ENCODE peak calls at places on chromosome 10, in eight cellular contexts. One of them, this sample, is unnamed.

GRCh38 chr10:101155896-101156295 is 24.8 kb downstream of the TLX1 start:
- DNase-seq in fibroblast of mammary gland: no peak
- DNase-seq in AG04450: no peak
- DNase-seq in transverse colon: no peak
- DNase-seq in type B pancreatic cell: no peak
- DNase-seq in IMR-90: no peak
- DNase-seq in CD8-positive, alpha-beta T cell: no peak
- DNase-seq in kidney: no peak
- DNase-seq in this sample: no peak

GRCh38 chr10:31799181-31799580 is 129.4 kb downstream of the ARHGAP12 start:
- DNase-seq in fibroblast of mammary gland: no peak
- DNase-seq in AG04450: no peak
- DNase-seq in transverse colon: no peak
- DNase-seq in type B pancreatic cell: no peak
- DNase-seq in IMR-90: no peak
- DNase-seq in CD8-positive, alpha-beta T cell: no peak
- DNase-seq in kidney: no peak
- DNase-seq in this sample: no peak

GRCh38 chr10:106355450-106355849 is 809.1 kb downstream of the SORCS1 start:
- DNase-seq in fibroblast of mammary gland: peak
- DNase-seq in AG04450: no peak
- DNase-seq in transverse colon: no peak
- DNase-seq in type B pancreatic cell: no peak
- DNase-seq in IMR-90: no peak
- DNase-seq in CD8-positive, alpha-beta T cell: no peak
- DNase-seq in kidney: no peak
- DNase-seq in this sample: no peak

GRCh38 chr10:70658582-70659136 is 13.6 kb upstream of the ADAMTS14 start:
- DNase-seq in fibroblast of mammary gland: no peak
- DNase-seq in AG04450: no peak
- DNase-seq in transverse colon: no peak
- DNase-seq in type B pancreatic cell: no peak
- DNase-seq in IMR-90: no peak
- DNase-seq in CD8-positive, alpha-beta T cell: no peak
- DNase-seq in kidney: no peak
- DNase-seq in this sample: no peak

GRCh38 chr10:78986419-78986818 is 82.3 kb upstream of the ZMIZ1 start:
- DNase-seq in fibroblast of mammary gland: no peak
- DNase-seq in AG04450: no peak
- DNase-seq in transverse colon: no peak
- DNase-seq in type B pancreatic cell: no peak
- DNase-seq in IMR-90: peak
- DNase-seq in CD8-positive, alpha-beta T cell: no peak
- DNase-seq in kidney: no peak
- DNase-seq in this sample: no peak

GRCh38 chr10:114697061-114697598 is 39.1 kb upstream of the ABLIM1 start:
- DNase-seq in fibroblast of mammary gland: peak
- DNase-seq in AG04450: no peak
- DNase-seq in transverse colon: no peak
- DNase-seq in type B pancreatic cell: no peak
- DNase-seq in IMR-90: peak
- DNase-seq in CD8-positive, alpha-beta T cell: no peak
- DNase-seq in kidney: peak
- DNase-seq in this sample: no peak

GRCh38 chr10:3948843-3949242 is 163.8 kb upstream of the KLF6 start:
- DNase-seq in fibroblast of mammary gland: peak
- DNase-seq in AG04450: no peak
- DNase-seq in transverse colon: peak
- DNase-seq in type B pancreatic cell: no peak
- DNase-seq in IMR-90: peak
- DNase-seq in CD8-positive, alpha-beta T cell: peak
- DNase-seq in kidney: no peak
- DNase-seq in this sample: no peak

GRCh38 chr10:15223174-15223573 is 54.7 kb upstream of the NMT2 start:
- DNase-seq in fibroblast of mammary gland: peak
- DNase-seq in AG04450: peak
- DNase-seq in transverse colon: no peak
- DNase-seq in type B pancreatic cell: no peak
- DNase-seq in IMR-90: peak
- DNase-seq in CD8-positive, alpha-beta T cell: no peak
- DNase-seq in kidney: no peak
- DNase-seq in this sample: no peak

GRCh38 chr10:13938940-13939339 is 352.2 kb downstream of the PRPF18 start:
- DNase-seq in fibroblast of mammary gland: peak
- DNase-seq in AG04450: no peak
- DNase-seq in transverse colon: no peak
- DNase-seq in type B pancreatic cell: no peak
- DNase-seq in IMR-90: no peak
- DNase-seq in CD8-positive, alpha-beta T cell: no peak
- DNase-seq in kidney: no peak
- DNase-seq in this sample: no peak

GRCh38 chr10:71218833-71219120 is 6.4 kb downstream of the UNC5B start:
- DNase-seq in fibroblast of mammary gland: no peak
- DNase-seq in AG04450: no peak
- DNase-seq in transverse colon: no peak
- DNase-seq in type B pancreatic cell: no peak
- DNase-seq in IMR-90: no peak
- DNase-seq in CD8-positive, alpha-beta T cell: no peak
- DNase-seq in kidney: no peak
- DNase-seq in this sample: no peak

GRCh38 chr10:48306265-48306869 is at the start of gene MAPK8:
- DNase-seq in fibroblast of mammary gland: peak
- DNase-seq in AG04450: peak
- DNase-seq in transverse colon: peak
- DNase-seq in type B pancreatic cell: peak
- DNase-seq in IMR-90: peak
- DNase-seq in CD8-positive, alpha-beta T cell: peak
- DNase-seq in kidney: peak
- DNase-seq in this sample: peak

GRCh38 chr10:112539340-112539739 is 92.3 kb downstream of the VTI1A start:
- DNase-seq in fibroblast of mammary gland: peak
- DNase-seq in AG04450: no peak
- DNase-seq in transverse colon: no peak
- DNase-seq in type B pancreatic cell: no peak
- DNase-seq in IMR-90: no peak
- DNase-seq in CD8-positive, alpha-beta T cell: no peak
- DNase-seq in kidney: no peak
- DNase-seq in this sample: no peak

GRCh38 chr10:122494833-122495232 is 33.5 kb downstream of the HTRA1 start:
- DNase-seq in fibroblast of mammary gland: peak
- DNase-seq in AG04450: peak
- DNase-seq in transverse colon: no peak
- DNase-seq in type B pancreatic cell: no peak
- DNase-seq in IMR-90: peak
- DNase-seq in CD8-positive, alpha-beta T cell: no peak
- DNase-seq in kidney: peak
- DNase-seq in this sample: no peak

GRCh38 chr10:15325243-15326002 is 45.7 kb downstream of the FAM171A1 start:
- DNase-seq in fibroblast of mammary gland: peak
- DNase-seq in AG04450: no peak
- DNase-seq in transverse colon: no peak
- DNase-seq in type B pancreatic cell: no peak
- DNase-seq in IMR-90: peak
- DNase-seq in CD8-positive, alpha-beta T cell: no peak
- DNase-seq in kidney: no peak
- DNase-seq in this sample: no peak

GRCh38 chr10:122637371-122637770 is 62.3 kb downstream of the C10orf120 start:
- DNase-seq in fibroblast of mammary gland: no peak
- DNase-seq in AG04450: no peak
- DNase-seq in transverse colon: no peak
- DNase-seq in type B pancreatic cell: no peak
- DNase-seq in IMR-90: no peak
- DNase-seq in CD8-positive, alpha-beta T cell: no peak
- DNase-seq in kidney: no peak
- DNase-seq in this sample: no peak

GRCh38 chr10:27997865-27998177 is 1.1 kb downstream of the ODAD2 start:
- DNase-seq in fibroblast of mammary gland: no peak
- DNase-seq in AG04450: no peak
- DNase-seq in transverse colon: no peak
- DNase-seq in type B pancreatic cell: no peak
- DNase-seq in IMR-90: no peak
- DNase-seq in CD8-positive, alpha-beta T cell: no peak
- DNase-seq in kidney: no peak
- DNase-seq in this sample: no peak

GRCh38 chr10:31999261-31999660 is 57.0 kb downstream of the KIF5B start:
- DNase-seq in fibroblast of mammary gland: no peak
- DNase-seq in AG04450: no peak
- DNase-seq in transverse colon: no peak
- DNase-seq in type B pancreatic cell: no peak
- DNase-seq in IMR-90: no peak
- DNase-seq in CD8-positive, alpha-beta T cell: no peak
- DNase-seq in kidney: no peak
- DNase-seq in this sample: no peak

GRCh38 chr10:97179731-97180366 is 5.9 kb downstream of the SLIT1 start:
- DNase-seq in fibroblast of mammary gland: no peak
- DNase-seq in AG04450: no peak
- DNase-seq in transverse colon: no peak
- DNase-seq in type B pancreatic cell: no peak
- DNase-seq in IMR-90: no peak
- DNase-seq in CD8-positive, alpha-beta T cell: no peak
- DNase-seq in kidney: peak
- DNase-seq in this sample: no peak
- TF ChIP-seq CTCF in fibroblast of mammary gland: no peak
- TF ChIP-seq CTCF in AG04450: no peak
- TF ChIP-seq CTCF in transverse colon: peak
- TF ChIP-seq CTCF in type B pancreatic cell: peak
- TF ChIP-seq CTCF in IMR-90: no peak
- TF ChIP-seq CTCF in CD8-positive, alpha-beta T cell: no peak
- TF ChIP-seq CTCF in kidney: no peak
- TF ChIP-seq CTCF in this sample: no peak

GRCh38 chr10:110220383-110220782 is 13.0 kb downstream of the MXI1 start:
- DNase-seq in fibroblast of mammary gland: no peak
- DNase-seq in AG04450: no peak
- DNase-seq in transverse colon: no peak
- DNase-seq in type B pancreatic cell: no peak
- DNase-seq in IMR-90: no peak
- DNase-seq in CD8-positive, alpha-beta T cell: no peak
- DNase-seq in kidney: no peak
- DNase-seq in this sample: no peak

GRCh38 chr10:110219884-110220283 is 12.5 kb downstream of the MXI1 start:
- DNase-seq in fibroblast of mammary gland: no peak
- DNase-seq in AG04450: no peak
- DNase-seq in transverse colon: no peak
- DNase-seq in type B pancreatic cell: no peak
- DNase-seq in IMR-90: no peak
- DNase-seq in CD8-positive, alpha-beta T cell: no peak
- DNase-seq in kidney: no peak
- DNase-seq in this sample: no peak

GRCh38 chr10:110221044-110221720 is 13.8 kb downstream of the MXI1 start:
- DNase-seq in fibroblast of mammary gland: no peak
- DNase-seq in AG04450: no peak
- DNase-seq in transverse colon: no peak
- DNase-seq in type B pancreatic cell: no peak
- DNase-seq in IMR-90: no peak
- DNase-seq in CD8-positive, alpha-beta T cell: no peak
- DNase-seq in kidney: no peak
- DNase-seq in this sample: no peak

GRCh38 chr10:110222896-110223675 is 15.7 kb downstream of the MXI1 start:
- DNase-seq in fibroblast of mammary gland: no peak
- DNase-seq in AG04450: no peak
- DNase-seq in transverse colon: no peak
- DNase-seq in type B pancreatic cell: no peak
- DNase-seq in IMR-90: no peak
- DNase-seq in CD8-positive, alpha-beta T cell: no peak
- DNase-seq in kidney: no peak
- DNase-seq in this sample: no peak

GRCh38 chr10:110221721-110222261 is 14.4 kb downstream of the MXI1 start:
- DNase-seq in fibroblast of mammary gland: peak
- DNase-seq in AG04450: peak
- DNase-seq in transverse colon: peak
- DNase-seq in type B pancreatic cell: no peak
- DNase-seq in IMR-90: peak
- DNase-seq in CD8-positive, alpha-beta T cell: peak
- DNase-seq in kidney: peak
- DNase-seq in this sample: peak
- TF ChIP-seq CTCF in fibroblast of mammary gland: peak
- TF ChIP-seq CTCF in AG04450: peak
- TF ChIP-seq CTCF in transverse colon: no peak
- TF ChIP-seq CTCF in type B pancreatic cell: peak
- TF ChIP-seq CTCF in IMR-90: peak
- TF ChIP-seq CTCF in CD8-positive, alpha-beta T cell: no peak
- TF ChIP-seq CTCF in kidney: peak
- TF ChIP-seq CTCF in this sample: no peak

DNA sequence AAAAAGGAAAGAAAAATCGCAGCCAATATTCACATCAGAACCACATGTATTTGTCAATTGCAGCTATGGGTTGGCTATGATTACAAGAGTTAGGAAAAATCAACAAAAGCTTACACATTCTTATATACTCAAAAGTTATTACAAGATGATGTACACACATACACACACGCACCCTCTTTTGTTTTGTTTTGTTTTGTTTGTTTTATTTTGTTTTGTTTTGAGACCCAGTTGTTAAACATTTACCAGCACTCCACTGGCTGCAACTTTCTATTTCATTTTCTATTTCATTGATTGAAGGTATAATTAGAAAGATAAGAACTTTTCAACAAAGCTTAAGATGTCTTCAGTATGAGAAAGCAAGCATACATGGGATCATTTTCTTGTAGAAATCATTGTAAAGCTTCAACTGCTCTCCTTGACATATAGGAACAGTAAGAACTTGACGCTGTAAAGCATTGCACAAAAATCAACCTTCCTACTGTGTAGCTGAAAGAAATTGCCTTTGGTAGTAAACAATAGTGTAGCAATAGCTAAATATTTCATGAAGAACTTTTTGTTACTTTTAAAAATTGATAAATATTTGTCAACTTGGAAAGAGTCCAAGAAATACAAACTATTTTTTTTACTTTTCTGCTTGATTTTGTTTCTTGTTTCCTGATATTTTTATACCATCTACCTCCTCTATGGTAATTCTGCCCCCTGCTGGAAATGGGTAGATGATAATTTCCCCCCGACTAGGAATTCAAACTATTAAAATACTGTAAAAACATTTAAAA is 205.9 kb downstream of the MBL2 start:
- DNase-seq in fibroblast of mammary gland: peak
- DNase-seq in AG04450: peak
- DNase-seq in transverse colon: no peak
- DNase-seq in type B pancreatic cell: no peak
- DNase-seq in IMR-90: peak
- DNase-seq in CD8-positive, alpha-beta T cell: no peak
- DNase-seq in kidney: no peak
- DNase-seq in this sample: no peak
- TF ChIP-seq CTCF in fibroblast of mammary gland: peak
- TF ChIP-seq CTCF in AG04450: peak
- TF ChIP-seq CTCF in transverse colon: peak
- TF ChIP-seq CTCF in type B pancreatic cell: peak
- TF ChIP-seq CTCF in IMR-90: peak
- TF ChIP-seq CTCF in CD8-positive, alpha-beta T cell: no peak
- TF ChIP-seq CTCF in kidney: no peak
- TF ChIP-seq CTCF in this sample: no peak

DNA sequence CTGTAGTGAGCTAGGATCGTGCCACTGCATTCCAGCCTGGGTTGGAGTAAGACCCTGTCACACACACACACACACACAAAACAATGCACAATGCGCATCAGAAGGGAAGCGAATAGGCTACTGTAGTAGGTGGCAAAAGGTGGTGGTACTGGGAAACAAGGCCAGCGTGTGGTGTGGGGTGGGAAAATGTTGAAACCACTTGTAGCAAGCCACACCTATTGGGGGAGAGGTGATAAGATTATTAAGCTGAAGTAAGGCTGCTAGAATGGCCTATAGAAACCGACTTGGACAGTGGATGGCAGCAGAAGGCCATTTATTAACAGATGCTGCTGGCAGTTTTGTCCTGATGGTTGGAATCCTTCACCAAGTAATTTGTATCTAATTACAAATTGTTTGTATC is 7.2 kb upstream of the CHCHD1 start:
- DNase-seq in fibroblast of mammary gland: peak
- DNase-seq in AG04450: no peak
- DNase-seq in transverse colon: no peak
- DNase-seq in type B pancreatic cell: no peak
- DNase-seq in IMR-90: peak
- DNase-seq in CD8-positive, alpha-beta T cell: peak
- DNase-seq in kidney: no peak
- DNase-seq in this sample: no peak
- TF ChIP-seq CTCF in fibroblast of mammary gland: peak
- TF ChIP-seq CTCF in AG04450: no peak
- TF ChIP-seq CTCF in transverse colon: no peak
- TF ChIP-seq CTCF in type B pancreatic cell: no peak
- TF ChIP-seq CTCF in IMR-90: peak
- TF ChIP-seq CTCF in CD8-positive, alpha-beta T cell: no peak
- TF ChIP-seq CTCF in kidney: no peak
- TF ChIP-seq CTCF in this sample: no peak

This sample was measured in colonic mucosa.